ENCODE peak calls at places on chromosomes 5 and 9, in four cellular contexts. X is ecto neural progenitor cell, R is PC-9, E is mucosa of descending colon. Z is an unnamed sample.

GRCh38 chr9:107213080-107213479 is 70.0 kb upstream of the RAD23B start:
- DNase-seq in E (no peak), X (no peak), R (peak; percentile 8), Z (no peak)

GRCh38 chr5:35457912-35458823 is 159.5 kb upstream of the SPEF2 start:
- DNase-seq in X (no peak), R (no peak), E (no peak), Z (no peak)

GRCh38 chr5:40198736-40199135 is 481.0 kb upstream of the PTGER4 start:
- DNase-seq in X (no peak), E (no peak), R (no peak), Z (no peak)

GRCh38 chr9:98429613-98430012 is 174.2 kb upstream of the TBC1D2 start:
- DNase-seq in X (no peak), E (no peak), R (no peak), Z (no peak)

GRCh38 chr5:16741007-16741406 is 124.2 kb upstream of the RETREG1 start:
- DNase-seq in E (no peak), R (no peak), X (no peak), Z (no peak)

GRCh38 chr9:106111039-106111740 is 416.8 kb downstream of the TMEM38B start:
- DNase-seq in R (no peak), E (no peak), X (no peak), Z (no peak)

GRCh38 chr9:13274901-13275641 is 4.4 kb downstream of the MPDZ start:
- DNase-seq in E (no peak), X (no peak), R (no peak), Z (no peak)

GRCh38 chr5:91306497-91306896 is 76.6 kb downstream of the ARRDC3 start:
- DNase-seq in X (no peak), R (no peak), E (no peak), Z (no peak)

GRCh38 chr9:89144242-89144641 is 34.4 kb downstream of the SHC3 start:
- DNase-seq in X (no peak), E (no peak), R (no peak), Z (no peak)

GRCh38 chr9:6877671-6878161 is 119.9 kb downstream of the KDM4C start:
- DNase-seq in E (no peak), R (no peak), X (no peak), Z (no peak)

GRCh38 chr9:34612788-34613390 is 992 bp upstream of the RPP25L start:
- DNase-seq in R (peak; percentile 62), X (peak; percentile 88), E (peak; percentile 88), Z (no peak)

GRCh38 chr9:29245351-29245750 is 1672.1 kb upstream of the C9orf72 start:
- DNase-seq in X (no peak), R (no peak), E (no peak), Z (no peak)

GRCh38 chr5:170498811-170499210 is 5.0 kb upstream of the KCNIP1 start:
- DNase-seq in E (no peak), R (no peak), X (no peak), Z (no peak)

GRCh38 chr9:7233516-7233915 is 475.7 kb downstream of the KDM4C start:
- DNase-seq in E (no peak), X (no peak), R (no peak), Z (no peak)

GRCh38 chr9:127163409-127163808 is 41.0 kb upstream of the ANGPTL2 start:
- DNase-seq in R (no peak), E (no peak), X (no peak), Z (no peak)

GRCh38 chr5:56632939-56633338 is 182.4 kb upstream of the MAP3K1 start:
- DNase-seq in E (no peak), R (no peak), X (no peak), Z (no peak)

GRCh38 chr5:8060235-8061139 is 191.5 kb downstream of the MTRR start:
- DNase-seq in E (no peak), X (peak; percentile 52), R (no peak), Z (no peak)

GRCh38 chr9:91191443-91192378 is 170.0 kb downstream of the AUH start:
- DNase-seq in X (no peak), R (no peak), E (no peak), Z (no peak)

GRCh38 chr9:135076143-135076875 is 11.2 kb upstream of the OLFM1 start:
- DNase-seq in E (no peak), X (peak; percentile 32), R (no peak), Z (no peak)

GRCh38 chr5:78076351-78076750 is 218.1 kb downstream of the AP3B1 start:
- DNase-seq in X (no peak), R (no peak), E (no peak), Z (no peak)

GRCh38 chr9:94867842-94868312 is 141.4 kb downstream of the AOPEP start:
- DNase-seq in R (peak; percentile 44), X (no peak), E (peak; percentile 25), Z (no peak)

GRCh38 chr5:92560698-92561361 is 1020.2 kb downstream of the NR2F1-AS1 start:
- DNase-seq in X (no peak), R (no peak), E (no peak), Z (no peak)

GRCh38 chr5:89343666-89344065 is 460.7 kb upstream of the MEF2C start:
- DNase-seq in R (no peak), E (peak; percentile 35), X (no peak), Z (no peak)

GRCh38 chr5:177154003-177154643 is 20.6 kb downstream of the NSD1 start:
- DNase-seq in X (no peak), E (peak; percentile 12), R (no peak), Z (no peak)

GRCh38 chr9:87678650-87679355 is 47.1 kb upstream of the CTSL start:
- DNase-seq in R (peak; percentile 50), X (no peak), E (peak; percentile 67), Z (peak; percentile 40)

GRCh38 chr9:80995759-80996158 is 693.6 kb downstream of the TLE1 start:
- DNase-seq in X (no peak), R (no peak), E (no peak), Z (no peak)

Z was measured in GM12891.